ENCODE peak calls at places on chromosomes 3 and 15, in five cellular contexts. V is CD8-positive, alpha-beta T cell; I is HL-60; B is neural crest cell; Y is glutamatergic neuron. K is an unnamed sample.
A peak's percentile ranks its signal among the peaks of the same experiment; 100 is the strongest.

GRCh38 chr3:112539825-112540517 is 21.8 kb downstream of the ATG3 start:
- DNase-seq in Y (no peak), B (no peak), V (no peak), I (no peak), K (no peak)

GRCh38 chr3:64954995-64955636 is 267.3 kb upstream of the ADAMTS9 start:
- DNase-seq in B (no peak), V (no peak), I (no peak), Y (no peak), K (no peak)

GRCh38 chr3:74636981-74637380 is 22.5 kb upstream of the CNTN3 start:
- DNase-seq in V (no peak), Y (no peak), B (no peak), I (no peak), K (no peak)

GRCh38 chr3:123335007-123335670 is 113.8 kb downstream of the ADCY5 start:
- DNase-seq in I (no peak), V (no peak), B (no peak), Y (no peak), K (no peak)

GRCh38 chr15:36256258-36256825 is 323.1 kb upstream of the CDIN1 start:
- DNase-seq in B (peak; percentile 2), V (no peak), I (no peak), Y (no peak), K (no peak)

GRCh38 chr3:79230254-79230653 is 537.5 kb downstream of the ROBO1 start:
- DNase-seq in V (no peak), Y (no peak), I (no peak), B (no peak), K (no peak)

GRCh38 chr3:124115965-124116364 is 124.0 kb upstream of the ROPN1 start:
- DNase-seq in I (no peak), B (no peak), V (no peak), Y (no peak), K (no peak)

GRCh38 chr3:44198265-44198956 is 43.3 kb upstream of the TOPAZ1 start:
- DNase-seq in B (peak; percentile 74), I (peak; percentile 71), Y (peak; percentile 73), V (peak; percentile 26), K (peak; percentile 40)

GRCh38 chr15:99050328-99050980 is 42.9 kb upstream of the PGPEP1L start:
- DNase-seq in V (no peak), B (no peak), Y (no peak), I (no peak), K (no peak)

GRCh38 chr3:54758461-54758860 is 169.4 kb downstream of the LRTM1 start:
- DNase-seq in V (no peak), Y (no peak), I (no peak), B (no peak), K (no peak)

GRCh38 chr3:114308830-114309229 is 15.0 kb downstream of the TIGIT start:
- DNase-seq in Y (no peak), V (peak; percentile 14), B (no peak), I (no peak), K (no peak)

GRCh38 chr3:143600762-143601161 is 247.5 kb downstream of the SLC9A9 start:
- DNase-seq in V (no peak), B (no peak), Y (no peak), I (peak; percentile 32), K (no peak)

GRCh38 chr3:143594217-143594616 is 254.1 kb downstream of the SLC9A9 start:
- DNase-seq in V (no peak), B (no peak), I (no peak), Y (no peak), K (no peak)

GRCh38 chr3:143596957-143597642 is 251.2 kb downstream of the SLC9A9 start:
- DNase-seq in V (no peak), Y (no peak), I (no peak), B (peak; percentile 6), K (no peak)

GRCh38 chr3:143595456-143596077 is 252.7 kb downstream of the SLC9A9 start:
- DNase-seq in Y (no peak), B (no peak), I (no peak), V (no peak), K (no peak)

DNA sequence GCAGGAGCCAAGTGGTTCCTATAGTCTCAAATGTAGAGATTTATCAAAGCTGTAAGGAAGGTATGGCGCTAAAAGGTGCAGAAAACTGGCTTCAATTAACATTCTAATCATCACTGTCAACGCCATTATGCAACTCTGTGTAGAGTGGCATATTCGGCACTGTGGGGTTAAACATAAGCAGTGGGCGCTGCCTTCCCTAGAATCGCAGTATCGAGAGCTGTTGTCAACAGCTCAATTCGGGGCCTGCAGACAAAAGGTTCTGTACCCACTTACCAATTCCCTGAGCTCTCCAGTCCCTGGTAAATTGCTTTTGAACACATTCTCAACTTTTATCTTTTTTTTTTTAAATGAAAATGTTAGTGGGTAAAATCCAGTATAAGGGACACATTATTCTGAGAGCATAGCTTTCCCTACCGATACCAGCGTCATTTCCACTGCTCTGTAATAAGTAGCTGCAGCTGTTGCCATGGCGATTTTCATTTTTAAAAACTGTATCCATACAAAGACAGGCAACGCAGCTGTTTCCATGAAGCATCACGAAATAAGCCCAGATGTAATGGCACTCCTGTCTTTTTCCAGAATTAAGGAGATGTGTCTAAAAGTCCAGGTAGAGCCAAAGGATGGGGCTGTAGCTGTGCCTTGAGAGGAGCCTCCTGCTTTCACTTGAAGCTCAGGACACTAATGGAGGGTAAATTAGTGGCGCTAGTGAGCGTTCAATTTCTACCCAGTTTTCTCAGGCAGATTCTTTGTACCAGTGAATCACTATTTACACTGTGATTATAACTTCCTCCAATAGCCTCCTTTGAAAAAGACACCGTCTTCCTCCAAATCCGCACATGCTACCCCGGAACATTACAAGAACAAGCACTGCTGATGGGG is 250.3 kb downstream of the SLC9A9 start:
- DNase-seq in I (no peak), V (no peak), B (no peak), Y (no peak), K (no peak)
- TF ChIP-seq CTCF in I (no peak), V (no peak), B (no peak), Y (no peak), K (no peak)

DNA sequence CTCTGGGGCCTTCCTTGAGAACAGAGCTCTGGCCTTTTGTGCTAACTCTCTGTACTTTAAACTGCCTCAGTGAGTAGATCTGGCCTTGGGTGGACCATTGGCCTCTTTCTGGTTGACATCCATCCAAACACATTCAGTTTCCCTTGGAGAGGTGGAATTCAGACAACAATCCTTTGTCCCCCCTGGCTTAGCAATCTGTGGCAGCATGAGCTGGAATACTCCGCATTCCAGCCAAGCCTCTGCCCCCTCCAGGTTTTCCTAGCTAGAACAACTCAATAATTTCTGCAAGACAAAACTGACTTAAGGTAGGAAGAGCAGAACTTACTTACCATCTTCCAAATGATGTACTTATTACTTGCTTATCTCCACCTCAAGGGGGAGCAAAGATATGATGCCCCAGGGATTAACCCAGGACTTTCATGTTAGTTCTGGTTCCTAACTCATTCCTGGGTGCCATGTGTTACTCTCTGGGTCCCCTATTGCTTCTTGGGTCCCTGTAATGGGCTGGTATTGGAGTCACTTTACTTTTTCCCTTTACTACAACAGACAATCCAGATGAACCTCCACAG is 21.8 kb upstream of the IL16 start:
- DNase-seq in Y (no peak), V (no peak), B (no peak), I (no peak), K (no peak)
- TF ChIP-seq CTCF in Y (no peak), V (no peak), B (no peak), I (no peak), K (no peak)

GRCh38 chr3:81740731-81741130 is 20.7 kb downstream of the GBE1 start:
- DNase-seq in I (no peak), V (no peak), B (no peak), Y (no peak), K (no peak)

GRCh38 chr3:81741214-81741613 is 20.2 kb downstream of the GBE1 start:
- DNase-seq in I (no peak), Y (no peak), V (no peak), B (no peak), K (no peak)

GRCh38 chr3:81743096-81744025 is 18.1 kb downstream of the GBE1 start:
- DNase-seq in I (peak; percentile 49), B (no peak), V (no peak), Y (no peak), K (peak; percentile 93)

GRCh38 chr3:81742581-81742980 is 18.9 kb downstream of the GBE1 start:
- DNase-seq in V (no peak), Y (no peak), B (no peak), I (no peak), K (no peak)

GRCh38 chr3:81744366-81744765 is 17.1 kb downstream of the GBE1 start:
- DNase-seq in B (no peak), Y (no peak), V (no peak), I (peak; percentile 49), K (peak; percentile 80)
- TF ChIP-seq CTCF in B (no peak), Y (no peak), V (no peak), I (no peak), K (no peak)

GRCh38 chr3:42755681-42756578 is 17.1 kb downstream of the CCDC13 start:
- DNase-seq in V (no peak), I (peak; percentile 55), B (no peak), Y (no peak), K (no peak)
- TF ChIP-seq CTCF in V (no peak), I (peak; percentile 50), B (peak; percentile 48), Y (no peak), K (peak; percentile 57)

K was measured in epithelial cell of proximal tubule.